ENCODE peak calls at places on chromosomes 11 and 22, in ten cellular contexts. I is A673, Z is cardiac fibroblast, L is fibroblast of lung, M is coronary artery, S is right lobe of liver, F is uterus, J is endodermal cell, N is heart left ventricle, B is right atrium auricular region. T is an unnamed sample.

GRCh38 chr11:134634897-134635831 is 223.1 kb upstream of the B3GAT1 start:
- DNase-seq in B (no peak), F (no peak), J (peak; percentile 67), M (peak; percentile 62), S (no peak), Z (no peak), N (no peak), L (no peak), I (no peak), T (no peak)

GRCh38 chr11:110173775-110174644 is 80.8 kb downstream of the ZC3H12C start:
- DNase-seq in J (peak; percentile 92), Z (peak; percentile 82), S (peak; percentile 61), M (no peak), I (peak; percentile 87), B (peak; percentile 82), F (peak; percentile 57), N (peak; percentile 62), L (peak; percentile 79), T (peak; percentile 83)

GRCh38 chr11:45964911-45965389 is 42.5 kb downstream of the LARGE2 start:
- DNase-seq in M (no peak), S (peak; percentile 61), I (peak; percentile 97), N (peak; percentile 44), L (peak; percentile 63), B (peak; percentile 69), F (peak; percentile 69), J (peak; percentile 89), Z (peak; percentile 89), T (peak; percentile 81)

GRCh38 chr11:57504511-57504910 is 11.0 kb downstream of the SLC43A1 start:
- DNase-seq in F (no peak), B (no peak), M (no peak), I (no peak), N (no peak), S (no peak), L (no peak), Z (no peak), J (no peak), T (no peak)

GRCh38 chr22:44449061-44449682 is 48.9 kb downstream of the RTL6 start:
- DNase-seq in M (no peak), B (no peak), F (no peak), N (no peak), L (peak; percentile 93), J (peak; percentile 48), I (peak; percentile 18), Z (peak; percentile 80), S (no peak), T (peak; percentile 94)

GRCh38 chr11:88103337-88104206 is 71.7 kb downstream of the RAB38 start:
- DNase-seq in M (no peak), I (peak; percentile 92), J (peak; percentile 92), L (peak; percentile 67), F (no peak), N (no peak), B (no peak), Z (peak; percentile 73), S (peak; percentile 58), T (peak; percentile 64)

GRCh38 chr11:80698646-80699045 is 1257.8 kb upstream of the TENM4 start:
- DNase-seq in J (no peak), M (no peak), B (no peak), F (no peak), I (no peak), N (no peak), S (no peak), L (no peak), Z (no peak), T (no peak)

GRCh38 chr11:106697058-106697457 is 321.2 kb downstream of the GUCY1A2 start:
- DNase-seq in I (no peak), B (no peak), M (no peak), Z (peak; percentile 58), F (no peak), L (peak; percentile 90), J (no peak), S (no peak), N (no peak), T (peak; percentile 66)

GRCh38 chr22:39621826-39622225 is 51.3 kb downstream of the CACNA1I start:
- DNase-seq in J (no peak), I (no peak), N (no peak), B (no peak), S (no peak), M (no peak), F (no peak), Z (no peak), L (no peak), T (no peak)

GRCh38 chr22:39625554-39626537 is 55.3 kb downstream of the CACNA1I start:
- DNase-seq in I (no peak), L (no peak), F (no peak), Z (no peak), S (no peak), J (no peak), B (no peak), N (no peak), M (no peak), T (no peak)

GRCh38 chr22:39623603-39624500 is 53.3 kb downstream of the CACNA1I start:
- DNase-seq in N (no peak), B (no peak), I (no peak), M (no peak), F (no peak), S (no peak), L (no peak), J (peak; percentile 74), Z (no peak), T (no peak)

GRCh38 chr22:39622881-39623367 is 52.4 kb downstream of the CACNA1I start:
- DNase-seq in J (peak; percentile 95), M (no peak), S (peak; percentile 59), Z (peak; percentile 28), L (peak; percentile 17), I (peak; percentile 37), N (peak; percentile 40), B (no peak), F (no peak), T (peak; percentile 37)

GRCh38 chr22:39624501-39624821 is 53.9 kb downstream of the CACNA1I start:
- DNase-seq in N (no peak), L (no peak), M (no peak), Z (no peak), S (no peak), B (no peak), I (no peak), J (no peak), F (no peak), T (no peak)
- H3K4me3 ChIP-seq in N (no peak overlapping the region), L (no peak overlapping the region), M (no peak overlapping the region), Z (no peak overlapping the region), S (no peak overlapping the region), B (no peak overlapping the region), I (no peak overlapping the region), J (no peak overlapping the region), F (no peak overlapping the region), T (no peak overlapping the region)

DNA sequence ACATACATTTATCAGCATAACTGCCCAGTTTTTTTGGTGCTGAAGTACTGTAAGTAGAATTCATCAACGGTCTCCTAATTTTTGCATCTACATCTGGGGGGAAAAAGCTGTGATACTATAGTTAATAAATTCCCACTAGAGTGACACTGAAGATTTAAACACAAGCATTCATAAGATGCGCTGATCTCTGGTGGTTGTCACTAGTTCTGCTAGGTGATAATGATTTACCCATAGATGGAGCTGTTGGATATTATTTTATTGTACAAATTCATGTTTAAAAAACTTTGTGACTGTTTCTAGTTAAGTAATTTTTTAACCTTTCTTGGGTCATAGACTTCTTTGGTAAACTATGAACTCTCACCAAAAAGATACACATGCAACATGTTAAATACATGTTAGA is 106.6 kb downstream of the EMSY start:
- DNase-seq in B (no peak), I (no peak), J (no peak), F (no peak), M (no peak), S (no peak), Z (peak; percentile 43), N (no peak), L (no peak), T (peak; percentile 19)
- TF ChIP-seq CTCF in B (no peak), I (peak; percentile 33), J (no peak), F (peak; percentile 43), M (no peak), S (peak; percentile 15), Z (peak; percentile 11), N (peak; percentile 20), L (no peak), T (no peak)

GRCh38 chr11:83292709-83293435 is 6.7 kb upstream of the CCDC90B start:
- DNase-seq in L (peak; percentile 66), J (peak; percentile 72), M (no peak), Z (peak; percentile 78), F (peak; percentile 24), I (peak; percentile 95), S (no peak), B (no peak), N (no peak), T (peak; percentile 78)
- H3K4me3 ChIP-seq in L (no peak overlapping the region), J (no peak overlapping the region), M (peak overlapping the region; percentile 57), Z (peak overlapping the region; percentile 4), F (no peak overlapping the region), I (peak overlapping the region; percentile 30), S (no peak overlapping the region), B (no peak overlapping the region), N (no peak overlapping the region), T (no peak overlapping the region)

GRCh38 chr22:27746918-27747317 is 54.6 kb downstream of the MN1 start:
- DNase-seq in S (no peak), J (no peak), N (no peak), B (no peak), M (no peak), L (no peak), Z (no peak), F (no peak), I (no peak), T (no peak)

GRCh38 chr22:27745809-27746208 is 55.7 kb downstream of the MN1 start:
- DNase-seq in Z (no peak), F (no peak), S (no peak), N (no peak), L (no peak), J (no peak), M (no peak), I (no peak), B (no peak), T (no peak)

GRCh38 chr22:27749597-27750225 is 51.8 kb downstream of the MN1 start:
- DNase-seq in L (peak; percentile 61), I (no peak), M (no peak), B (no peak), N (peak; percentile 18), Z (peak; percentile 72), S (no peak), J (peak; percentile 82), F (no peak), T (no peak)

GRCh38 chr22:27748355-27749168 is 53.0 kb downstream of the MN1 start:
- DNase-seq in I (no peak), Z (peak; percentile 79), B (no peak), M (no peak), J (peak; percentile 89), S (no peak), L (peak; percentile 90), F (peak; percentile 49), N (peak; percentile 45), T (peak; percentile 62)

DNA sequence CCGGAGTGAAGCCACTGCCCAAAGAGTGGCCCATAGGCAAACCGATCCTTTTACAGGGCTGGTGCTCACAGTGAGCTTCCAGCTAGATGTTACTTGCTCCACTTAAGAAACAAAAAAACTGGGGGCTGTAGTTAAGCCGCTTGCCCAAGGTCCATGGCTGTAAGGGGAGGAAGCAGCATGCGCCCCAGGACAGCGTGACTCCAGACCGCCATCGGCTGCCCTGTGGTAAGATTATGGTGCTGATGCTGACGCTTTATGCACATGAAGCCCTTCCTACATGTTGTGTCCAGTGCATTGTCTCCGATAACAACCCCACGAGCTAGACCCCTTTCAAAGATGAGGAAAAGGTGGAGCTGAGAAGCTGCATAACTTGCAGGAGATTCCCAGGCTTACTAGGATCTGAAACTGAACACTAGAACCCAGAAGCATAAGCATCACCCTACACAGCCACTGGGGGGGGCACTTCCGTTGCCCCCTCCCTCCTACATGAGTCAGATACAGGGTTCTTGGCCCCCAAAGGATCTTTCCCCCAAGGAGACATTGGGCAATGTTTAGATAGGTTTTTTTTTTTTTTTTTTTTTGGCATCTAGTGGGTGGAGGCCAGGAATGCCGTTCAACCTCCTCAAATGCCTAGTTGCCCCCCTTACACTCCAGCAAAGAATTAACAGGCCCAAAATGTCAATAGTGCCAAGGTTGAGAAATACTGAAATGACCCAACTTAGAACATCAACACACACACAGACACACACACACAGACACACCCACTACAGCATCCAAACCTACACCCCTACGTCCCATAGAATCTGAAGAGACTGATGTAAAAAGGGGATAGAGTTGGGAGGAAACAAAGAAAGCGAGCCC is 53.9 kb downstream of the MN1 start:
- DNase-seq in B (no peak), N (no peak), M (peak; percentile 82), Z (peak; percentile 82), J (no peak), F (no peak), S (no peak), L (no peak), I (no peak), T (peak; percentile 31)
- TF ChIP-seq CTCF in B (no peak), N (no peak), M (no peak), Z (peak; percentile 52), J (peak; percentile 73), F (no peak), S (no peak), L (peak; percentile 11), I (peak; percentile 45), T (peak; percentile 33)

T was measured in fibroblast of mammary gland.